ENCODE peak calls at places on chromosomes 13 and 19, in seven cellular contexts. D is right lobe of liver, S is tibial nerve, N is A549, K is caudate nucleus, Q is GM23338, T is aorta. H is an unnamed sample.

GRCh38 chr19:8475005-8475404 is 27.4 kb downstream of the PRAM1 start:
- DNase-seq in D (no peak), S (no peak), N (no peak), K (no peak), Q (no peak), T (no peak), H (no peak)

GRCh38 chr13:27960362-27961226 is 8.5 kb downstream of the CDX2 start:
- DNase-seq in D (peak; percentile 91), S (no peak), N (peak; percentile 55), K (no peak), Q (peak; percentile 92), T (no peak), H (no peak)

GRCh38 chr13:103517066-103517767 is 451.0 kb upstream of the SLC10A2 start:
- DNase-seq in D (no peak), S (no peak), N (no peak), K (no peak), Q (no peak), T (no peak), H (no peak)

GRCh38 chr13:60165391-60166099 is 1.8 kb upstream of the DIAPH3 start:
- DNase-seq in D (no peak), S (no peak), N (no peak), K (no peak), Q (no peak), T (no peak), H (no peak)

GRCh38 chr13:48009298-48009697 is 8.2 kb upstream of the SUCLA2 start:
- DNase-seq in D (no peak), S (no peak), N (peak; percentile 5), K (no peak), Q (no peak), T (no peak), H (no peak)

GRCh38 chr19:10968527-10969081 is 7.8 kb downstream of the SMARCA4 start:
- DNase-seq in D (no peak), S (no peak), N (no peak), K (no peak), Q (no peak), T (no peak), H (no peak)

GRCh38 chr13:31962661-31963345 is 68.8 kb upstream of the FRY start:
- DNase-seq in D (no peak), S (no peak), N (no peak), K (no peak), Q (no peak), T (no peak), H (no peak)

GRCh38 chr19:7699422-7700127 is 2.4 kb downstream of the FCER2 start:
- DNase-seq in D (no peak), S (no peak), N (no peak), K (no peak), Q (no peak), T (no peak), H (no peak)

GRCh38 chr19:28746486-28746885 is 466.5 kb downstream of the UQCRFS1 start:
- DNase-seq in D (no peak), S (no peak), N (no peak), K (no peak), Q (no peak), T (no peak), H (no peak)

GRCh38 chr19:4277051-4277700 is 1.9 kb upstream of the SHD start:
- DNase-seq in D (no peak), S (no peak), N (no peak), K (no peak), Q (peak; percentile 35), T (no peak), H (no peak)

GRCh38 chr13:34038326-34039068 is 220.5 kb downstream of the RFC3 start:
- DNase-seq in D (no peak), S (no peak), N (no peak), K (no peak), Q (no peak), T (no peak), H (no peak)

GRCh38 chr13:34040863-34041262 is 222.9 kb downstream of the RFC3 start:
- DNase-seq in D (no peak), S (no peak), N (no peak), K (no peak), Q (no peak), T (no peak), H (no peak)

GRCh38 chr13:34035676-34036325 is 217.9 kb downstream of the RFC3 start:
- DNase-seq in D (no peak), S (no peak), N (peak; percentile 9), K (no peak), Q (no peak), T (no peak), H (no peak)

GRCh38 chr13:34037636-34038325 is 219.8 kb downstream of the RFC3 start:
- DNase-seq in D (no peak), S (no peak), N (no peak), K (no peak), Q (peak; percentile 34), T (no peak), H (no peak)

DNA sequence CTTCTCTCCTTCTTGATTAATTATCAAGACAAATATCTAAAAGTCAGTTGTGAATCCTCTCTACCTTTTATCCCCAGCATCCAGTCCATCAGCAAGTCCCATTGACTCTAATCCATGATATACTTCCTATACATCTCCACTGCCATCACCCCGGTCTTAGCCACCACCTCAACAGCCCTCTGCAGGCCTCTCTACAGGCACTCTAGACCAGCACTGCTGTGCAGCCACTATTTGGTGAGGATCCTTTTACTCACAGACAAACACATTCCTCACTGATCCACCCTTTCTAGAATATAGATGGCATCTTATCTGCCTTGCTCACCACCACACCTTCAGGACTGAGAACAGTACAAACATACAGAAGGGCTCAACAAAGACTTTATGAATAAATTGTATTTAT is 221.7 kb downstream of the RFC3 start:
- DNase-seq in D (no peak), S (no peak), N (no peak), K (no peak), Q (no peak), T (no peak), H (no peak)
- H3K27ac ChIP-seq in D (no peak overlapping the region), S (no peak overlapping the region), N (no peak overlapping the region), K (no peak overlapping the region), Q (no peak overlapping the region), T (no peak overlapping the region), H (no peak overlapping the region)

GRCh38 chr13:29282096-29282495 is 313.4 kb downstream of the SLC7A1 start:
- DNase-seq in D (no peak), S (no peak), N (no peak), K (no peak), Q (no peak), T (no peak), H (no peak)
- H3K27ac ChIP-seq in D (no peak overlapping the region), S (no peak overlapping the region), N (no peak overlapping the region), K (no peak overlapping the region), Q (no peak overlapping the region), T (no peak overlapping the region), H (no peak overlapping the region)

DNA sequence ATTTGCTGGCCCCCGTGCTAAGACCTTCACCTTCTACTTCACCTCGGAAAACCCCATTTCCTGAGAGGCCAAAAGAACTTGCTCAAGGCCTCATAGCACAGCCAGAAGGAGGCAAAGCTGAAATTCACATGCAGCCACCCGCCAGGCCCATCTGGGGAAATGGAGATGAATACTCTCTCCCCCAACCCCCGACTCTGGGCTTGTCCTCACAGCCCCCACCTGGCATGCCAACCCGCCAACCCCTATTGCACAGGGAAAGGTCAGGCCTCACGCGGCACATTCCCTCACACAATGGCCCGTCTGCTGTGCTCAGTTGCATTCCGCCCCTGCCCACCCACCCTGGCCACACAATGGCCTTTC is 3.2 kb downstream of the PRX start:
- DNase-seq in D (no peak), S (no peak), N (no peak), K (no peak), Q (peak; percentile 73), T (no peak), H (no peak)
- H3K27ac ChIP-seq in D (no peak overlapping the region), S (peak overlapping the region; percentile 95), N (no peak overlapping the region), K (no peak overlapping the region), Q (peak overlapping the region; percentile 66), T (no peak overlapping the region), H (no peak overlapping the region)

DNA sequence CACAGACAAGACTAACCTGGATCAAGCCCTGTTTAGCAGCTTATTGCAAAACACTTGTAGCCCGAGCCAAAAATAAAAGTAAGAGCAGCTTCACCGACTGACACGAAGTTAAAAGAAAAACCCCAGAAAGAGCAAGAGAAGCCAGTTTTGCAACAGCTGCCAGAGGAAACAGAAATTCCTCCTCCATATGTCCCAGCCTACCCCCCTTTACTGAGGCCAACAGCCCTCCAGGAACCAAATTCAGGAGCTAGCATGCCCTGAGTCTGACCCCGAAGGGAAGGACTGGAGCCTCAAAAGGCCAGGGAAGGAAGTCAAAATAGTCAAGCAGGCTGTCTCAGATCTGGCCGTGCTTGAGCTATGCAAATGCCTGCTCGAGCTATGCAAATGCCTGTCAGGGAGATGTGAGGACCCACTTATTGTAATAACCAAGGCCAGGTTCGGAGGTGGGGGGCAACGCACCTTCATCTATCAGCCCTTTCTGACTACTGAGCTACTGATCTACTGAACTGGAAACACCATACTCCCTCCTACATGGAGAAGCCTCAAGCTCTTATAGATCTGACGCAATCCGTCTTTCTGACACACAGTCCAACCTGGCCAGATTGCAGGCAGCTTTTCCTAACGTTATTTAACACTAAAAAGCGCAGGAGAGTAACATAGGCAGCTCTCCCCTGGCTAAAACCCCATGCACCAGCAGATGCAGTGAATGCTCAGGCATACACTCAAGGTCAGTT is 6.7 kb downstream of the SIGLEC11 start:
- DNase-seq in D (no peak), S (no peak), N (no peak), K (no peak), Q (peak; percentile 26), T (peak; percentile 42), H (no peak)
- H3K27ac ChIP-seq in D (no peak overlapping the region), S (peak overlapping the region; percentile 52), N (no peak overlapping the region), K (no peak overlapping the region), Q (no peak overlapping the region), T (no peak overlapping the region), H (no peak overlapping the region)

GRCh38 chr13:50457430-50458393 is 385.8 kb downstream of the DLEU7 start:
- DNase-seq in D (no peak), S (no peak), N (no peak), K (no peak), Q (no peak), T (no peak), H (no peak)

GRCh38 chr13:50460366-50460765 is 383.1 kb downstream of the DLEU7 start:
- DNase-seq in D (no peak), S (no peak), N (no peak), K (no peak), Q (no peak), T (no peak), H (no peak)

GRCh38 chr13:50461189-50461588 is 382.3 kb downstream of the DLEU7 start:
- DNase-seq in D (no peak), S (no peak), N (no peak), K (no peak), Q (no peak), T (no peak), H (no peak)

GRCh38 chr13:50459046-50459445 is 384.4 kb downstream of the DLEU7 start:
- DNase-seq in D (no peak), S (no peak), N (no peak), K (no peak), Q (no peak), T (no peak), H (no peak)

GRCh38 chr13:50459658-50460057 is 383.8 kb downstream of the DLEU7 start:
- DNase-seq in D (no peak), S (no peak), N (no peak), K (no peak), Q (no peak), T (no peak), H (no peak)
- H3K27ac ChIP-seq in D (no peak overlapping the region), S (no peak overlapping the region), N (no peak overlapping the region), K (no peak overlapping the region), Q (no peak overlapping the region), T (no peak overlapping the region), H (no peak overlapping the region)

H was measured in substantia nigra.